ENCODE peak calls at places on chromosomes 1 and 21, in ten cellular contexts. U is activated CD4-positive, alpha-beta T cell treated with anti-CD3 and anti-CD28 coated beads for 4 hours; Y is type B pancreatic cell; R is hippocampal formation; K is G401; T is stimulated activated CD4-positive, alpha-beta T cell treated with anti-CD3 and anti-CD28 coated beads, Interleukin-1b, Interleukin-23, amount 100 ng/mL, for 1 hour; G is activated naive CD4-positive, alpha-beta T cell treated with Interleukin-2 at 50 U/mL for 16 hours; A is effector CD4-positive, alpha-beta T cell; S is NCI-H345; W is lower leg skin. M is an unnamed sample.

GRCh38 chr21:26007911-26008579 is 162.5 kb downstream of the APP start:
- DNase-seq in R (peak; percentile 60), A (no peak), W (no peak), K (peak; percentile 87), T (no peak), G (no peak), Y (no peak), S (no peak), U (no peak), M (peak; percentile 49)

GRCh38 chr1:4506591-4506990 is 147.8 kb upstream of the AJAP1 start:
- DNase-seq in G (no peak), K (no peak), T (no peak), Y (no peak), U (no peak), R (no peak), W (no peak), S (no peak), A (no peak), M (no peak)

GRCh38 chr1:170657275-170657853 is 6.6 kb upstream of the PRRX1 start:
- DNase-seq in G (no peak), A (no peak), U (no peak), S (peak; percentile 3), K (no peak), W (no peak), R (no peak), T (no peak), Y (no peak), M (no peak)

GRCh38 chr1:21106709-21107108 is 70.0 kb downstream of the EIF4G3 start:
- DNase-seq in R (no peak), T (no peak), S (no peak), K (no peak), Y (no peak), A (no peak), W (no peak), G (no peak), U (no peak), M (no peak)

GRCh38 chr1:169112241-169112640 is 5.8 kb downstream of the ATP1B1 start:
- DNase-seq in S (no peak), G (no peak), K (no peak), R (no peak), W (no peak), Y (no peak), U (no peak), A (no peak), T (no peak), M (peak; percentile 70)

GRCh38 chr1:33334081-33334552 is 13.2 kb upstream of the A3GALT2 start:
- DNase-seq in G (no peak), W (peak; percentile 94), Y (no peak), K (peak; percentile 80), R (no peak), A (no peak), T (no peak), S (no peak), U (no peak), M (peak; percentile 89)

GRCh38 chr1:212955098-212955497 is 4.8 kb downstream of the VASH2 start:
- DNase-seq in W (no peak), S (no peak), G (no peak), T (no peak), U (no peak), A (no peak), Y (no peak), K (no peak), R (no peak), M (no peak)

GRCh38 chr21:35783686-35784085 is 276.6 kb downstream of the SETD4 start:
- DNase-seq in G (no peak), U (no peak), Y (no peak), S (no peak), K (no peak), T (no peak), W (no peak), A (no peak), R (no peak), M (peak; percentile 60)

GRCh38 chr1:115771847-115772457 is 3.4 kb upstream of the CASQ2 start:
- DNase-seq in T (no peak), G (no peak), Y (no peak), A (no peak), U (no peak), K (peak; percentile 87), S (peak; percentile 87), W (peak; percentile 90), R (peak; percentile 80), M (peak; percentile 86)

GRCh38 chr1:186050360-186050759 is 316.2 kb downstream of the HMCN1 start:
- DNase-seq in G (no peak), U (no peak), W (no peak), T (no peak), Y (no peak), K (no peak), R (no peak), S (no peak), A (no peak), M (peak; percentile 62)

GRCh38 chr1:165927169-165927568 is 99.8 kb downstream of the UCK2 start:
- DNase-seq in R (no peak), Y (no peak), U (no peak), G (no peak), S (no peak), A (no peak), K (no peak), W (no peak), T (no peak), M (no peak)

GRCh38 chr1:1157914-1158710 is 15.6 kb upstream of the TTLL10 start:
- DNase-seq in T (no peak), U (peak; percentile 25), K (peak; percentile 18), A (no peak), G (peak; percentile 38), R (peak; percentile 66), Y (no peak), W (peak; percentile 89), S (peak; percentile 21), M (no peak)

GRCh38 chr1:17550684-17551584 is 11.4 kb downstream of the ARHGEF10L start:
- DNase-seq in S (peak; percentile 22), U (no peak), K (no peak), T (no peak), Y (no peak), R (no peak), G (no peak), W (no peak), A (no peak), M (no peak)

GRCh38 chr1:998905-999796 is 746 bp downstream of the HES4 start:
- DNase-seq in U (no peak), Y (peak; percentile 74), A (no peak), K (no peak), W (peak; percentile 89), T (no peak), G (no peak), R (no peak), S (no peak), M (no peak)

GRCh38 chr1:87084247-87084836 is 169.9 kb downstream of the HS2ST1 start:
- DNase-seq in U (no peak), R (peak; percentile 49), G (no peak), S (peak; percentile 20), W (no peak), Y (no peak), K (peak; percentile 62), A (no peak), T (no peak), M (peak; percentile 35)

GRCh38 chr1:21933397-21934248 is 3.5 kb downstream of the HSPG2 start:
- DNase-seq in K (no peak), U (no peak), T (no peak), A (no peak), Y (no peak), R (no peak), G (no peak), S (peak; percentile 82), W (peak; percentile 94), M (no peak)

GRCh38 chr1:44603718-44604117 is 70.6 kb downstream of the TMEM53 start:
- DNase-seq in R (no peak), U (no peak), W (no peak), G (no peak), A (no peak), S (peak; percentile 80), Y (no peak), T (no peak), K (no peak), M (no peak)

GRCh38 chr1:183022202-183023145 is 746 bp upstream of the LAMC1 start:
- DNase-seq in A (no peak), R (peak; percentile 61), W (peak; percentile 97), U (peak; percentile 16), Y (peak; percentile 87), K (peak; percentile 87), T (no peak), G (peak; percentile 28), S (peak; percentile 50), M (peak; percentile 97)

GRCh38 chr1:16145030-16145987 is 10.6 kb downstream of the EPHA2 start:
- DNase-seq in T (no peak), U (no peak), S (peak; percentile 59), G (no peak), R (no peak), A (no peak), W (peak; percentile 95), Y (no peak), K (no peak), M (peak; percentile 84)

GRCh38 chr1:209621329-209621728 is 30.9 kb downstream of the LAMB3 start:
- DNase-seq in W (no peak), U (no peak), Y (no peak), A (no peak), G (no peak), K (no peak), R (no peak), T (no peak), S (no peak), M (no peak)

GRCh38 chr21:42572906-42573495 is 59.3 kb downstream of the SLC37A1 start:
- DNase-seq in U (no peak), W (peak; percentile 77), A (no peak), T (no peak), Y (no peak), R (no peak), S (no peak), K (no peak), G (no peak), M (no peak)

GRCh38 chr1:31413405-31414005 is 492 bp downstream of the SERINC2 start:
- DNase-seq in Y (no peak), S (peak; percentile 33), R (no peak), A (no peak), K (peak; percentile 17), W (peak; percentile 95), T (no peak), G (peak; percentile 30), U (no peak), M (no peak)

GRCh38 chr21:43659136-43660000 is at the start of the genes HSF2BP and RRP1B:
- DNase-seq in R (peak; percentile 74), A (peak; percentile 70), Y (peak; percentile 88), S (peak; percentile 90), K (peak; percentile 72), W (peak; percentile 94), G (peak; percentile 82), U (peak; percentile 80), T (peak; percentile 69), M (peak; percentile 68)

GRCh38 chr1:116144151-116144550 is 33.0 kb downstream of the MAB21L3 start:
- DNase-seq in T (no peak), W (no peak), G (no peak), S (no peak), K (no peak), U (no peak), R (no peak), A (no peak), Y (no peak), M (no peak)

GRCh38 chr1:25881266-25881665 is 5.8 kb upstream of the PAQR7 start:
- DNase-seq in R (no peak), Y (no peak), G (no peak), T (no peak), K (no peak), A (no peak), S (no peak), W (no peak), U (no peak), M (no peak)

GRCh38 chr1:84260852-84261518 is 40.5 kb upstream of the SAMD13 start:
- DNase-seq in Y (no peak), A (no peak), G (no peak), R (no peak), S (peak; percentile 75), U (no peak), K (no peak), W (no peak), T (no peak), M (peak; percentile 18)